ENCODE peak calls at places on chromosomes 13 and 19, in nine cellular contexts. Y, U, I, W, K, C, P, O and F are unnamed samples.

GRCh38 chr19:1956868-1957492 is 16.0 kb downstream of the CSNK1G2 start:
- DNase-seq in Y (no peak), U (no peak), I (no peak), W (no peak), K (no peak), C (no peak), P (no peak), O (no peak), F (peak)

GRCh38 chr13:72523049-72523448 is 204.4 kb downstream of the MZT1 start:
- DNase-seq in Y (no peak), U (no peak), I (no peak), W (no peak), K (no peak), C (no peak), P (no peak), O (no peak), F (no peak)

GRCh38 chr13:50712469-50712868 is 131.0 kb downstream of the DLEU7 start:
- DNase-seq in Y (no peak), U (no peak), I (no peak), W (no peak), K (no peak), C (no peak), P (no peak), O (no peak), F (no peak)

GRCh38 chr13:101026736-101027398 is 352.3 kb upstream of the TMTC4 start:
- DNase-seq in Y (no peak), U (no peak), I (no peak), W (no peak), K (no peak), C (no peak), P (no peak), O (no peak), F (no peak)

GRCh38 chr19:11848594-11849263 is at the start of gene ZNF439:
- DNase-seq in Y (no peak), U (peak), I (peak), W (peak), K (no peak), C (peak), P (peak), O (peak), F (peak)

GRCh38 chr19:35712529-35712909 is 5.3 kb upstream of the KMT2B start:
- DNase-seq in Y (no peak), U (no peak), I (no peak), W (no peak), K (no peak), C (no peak), P (no peak), O (no peak), F (no peak)

GRCh38 chr19:41734585-41734984 is 20.7 kb upstream of the CEACAM6 start:
- DNase-seq in Y (no peak), U (no peak), I (no peak), W (no peak), K (no peak), C (no peak), P (no peak), O (no peak), F (no peak)

GRCh38 chr19:13962738-13963602 is 10.7 kb downstream of the DCAF15 start:
- DNase-seq in Y (no peak), U (no peak), I (no peak), W (no peak), K (no peak), C (no peak), P (no peak), O (no peak), F (peak)

GRCh38 chr13:20843177-20843576 is 59.4 kb downstream of the XPO4 start:
- DNase-seq in Y (no peak), U (no peak), I (no peak), W (no peak), K (no peak), C (no peak), P (no peak), O (no peak), F (no peak)

GRCh38 chr19:16899566-16900075 is 10.8 kb downstream of the F2RL3 start:
- DNase-seq in Y (peak), U (peak), I (no peak), W (peak), K (peak), C (peak), P (peak), O (peak), F (peak)

GRCh38 chr19:40691421-40692211 is 1.2 kb upstream of the NUMBL start:
- DNase-seq in Y (peak), U (no peak), I (no peak), W (peak), K (no peak), C (no peak), P (no peak), O (peak), F (peak)

GRCh38 chr19:8615813-8616596 is 5.5 kb upstream of the ADAMTS10 start:
- DNase-seq in Y (peak), U (peak), I (no peak), W (peak), K (peak), C (no peak), P (peak), O (peak), F (peak)

GRCh38 chr13:112177889-112178288 is 110.9 kb downstream of the SOX1 start:
- DNase-seq in Y (no peak), U (no peak), I (no peak), W (no peak), K (no peak), C (no peak), P (no peak), O (no peak), F (no peak)

GRCh38 chr13:99481357-99481756 is 19.9 kb upstream of the TM9SF2 start:
- DNase-seq in Y (no peak), U (no peak), I (no peak), W (no peak), K (no peak), C (no peak), P (no peak), O (no peak), F (no peak)

GRCh38 chr19:40365613-40366401 is 17.3 kb downstream of the PLD3 start:
- DNase-seq in Y (peak), U (no peak), I (no peak), W (peak), K (no peak), C (no peak), P (no peak), O (peak), F (peak)

GRCh38 chr19:19059837-19060611 is 3.8 kb upstream of the SLC25A42 start:
- DNase-seq in Y (no peak), U (no peak), I (no peak), W (no peak), K (no peak), C (no peak), P (no peak), O (peak), F (no peak)

GRCh38 chr19:51354742-51355148 is 11.4 kb downstream of the ETFB start:
- DNase-seq in Y (no peak), U (peak), I (no peak), W (peak), K (no peak), C (no peak), P (no peak), O (no peak), F (peak)

GRCh38 chr19:6540918-6541689 is 10.3 kb downstream of the TNFSF9 start:
- DNase-seq in Y (no peak), U (no peak), I (no peak), W (no peak), K (no peak), C (no peak), P (no peak), O (no peak), F (no peak)

GRCh38 chr19:35346193-35347052 is 1.3 kb upstream of the FFAR1 start:
- DNase-seq in Y (no peak), U (peak), I (peak), W (no peak), K (no peak), C (no peak), P (peak), O (peak), F (no peak)

GRCh38 chr13:28248080-28248479 is 109.7 kb downstream of the PAN3 start:
- DNase-seq in Y (no peak), U (no peak), I (no peak), W (no peak), K (no peak), C (no peak), P (no peak), O (no peak), F (no peak)

GRCh38 chr19:6125571-6125989 is 9.9 kb upstream of the ACSBG2 start:
- DNase-seq in Y (peak), U (peak), I (peak), W (peak), K (peak), C (peak), P (peak), O (peak), F (peak)

GRCh38 chr13:85970727-85971126 is 171.5 kb upstream of the SLITRK6 start:
- DNase-seq in Y (no peak), U (no peak), I (no peak), W (no peak), K (no peak), C (no peak), P (no peak), O (no peak), F (no peak)

GRCh38 chr19:49469828-49470614 is 4.0 kb upstream of the FLT3LG start:
- DNase-seq in Y (peak), U (no peak), I (peak), W (no peak), K (no peak), C (no peak), P (peak), O (peak), F (peak)
- TF ChIP-seq REST in Y (no peak), U (no peak), I (no peak), W (no peak), K (no peak), C (no peak), P (no peak), O (no peak), F (no peak)

GRCh38 chr19:4559569-4559968 is at the start of gene SEMA6B:
- DNase-seq in Y (no peak), U (no peak), I (no peak), W (no peak), K (no peak), C (no peak), P (peak), O (no peak), F (no peak)

GRCh38 chr19:4555657-4556561 is 3.6 kb downstream of the SEMA6B start:
- DNase-seq in Y (peak), U (no peak), I (no peak), W (peak), K (peak), C (no peak), P (no peak), O (peak), F (peak)

GRCh38 chr19:4557186-4557970 is 2.1 kb downstream of the SEMA6B start:
- DNase-seq in Y (no peak), U (no peak), I (no peak), W (peak), K (no peak), C (no peak), P (peak), O (peak), F (peak)

GRCh38 chr19:4556574-4557185 is 2.8 kb downstream of the SEMA6B start:
- DNase-seq in Y (peak), U (no peak), I (no peak), W (peak), K (peak), C (no peak), P (peak), O (peak), F (peak)

DNA sequence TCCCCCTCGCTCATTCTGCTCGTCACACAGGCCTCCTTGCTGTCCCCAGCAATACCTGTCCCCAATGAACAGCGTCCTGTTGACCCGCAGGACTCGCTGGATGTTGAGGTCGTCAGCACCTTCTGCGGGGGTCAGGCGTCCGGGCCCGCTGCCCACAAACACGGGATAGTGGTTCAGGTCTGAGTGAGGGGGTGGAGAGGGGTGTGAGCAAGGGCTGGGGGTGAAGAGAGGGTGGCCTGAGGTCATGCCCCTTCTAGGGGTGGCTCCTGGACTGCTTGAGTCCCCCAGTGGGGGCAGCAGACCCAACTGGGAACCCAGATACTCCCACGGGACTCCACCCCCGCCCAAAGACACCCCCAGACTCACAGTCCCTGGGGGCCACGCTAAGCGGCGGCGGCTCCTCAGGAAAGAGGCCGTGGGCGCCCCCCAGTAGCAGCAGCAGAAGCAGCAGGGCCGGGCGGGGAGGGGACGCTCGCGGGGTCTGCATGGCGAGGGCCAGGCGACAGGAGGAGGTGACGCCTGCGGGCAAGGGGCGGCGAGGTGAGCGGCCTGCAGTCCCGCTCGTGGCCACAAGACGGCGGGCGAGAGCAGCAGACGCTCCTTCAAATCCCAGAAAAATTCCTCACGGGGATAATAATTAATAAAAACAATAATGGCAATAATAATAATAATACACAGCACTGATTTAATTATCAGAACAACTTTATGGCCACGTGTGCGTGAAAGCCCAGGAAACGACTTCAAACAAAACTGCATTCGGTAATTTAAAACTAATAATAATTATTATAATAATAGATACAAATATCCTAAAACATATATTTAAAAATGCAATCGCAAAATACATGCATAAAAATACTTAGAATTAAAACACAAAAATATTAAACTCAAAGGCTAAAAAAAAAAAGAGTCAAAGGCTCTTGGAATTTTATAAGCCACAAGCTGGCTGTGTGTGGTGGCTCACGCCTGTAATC is 1.2 kb downstream of the SEMA6B start:
- DNase-seq in Y (no peak), U (no peak), I (no peak), W (peak), K (no peak), C (no peak), P (no peak), O (no peak), F (peak)
- TF ChIP-seq REST in Y (no peak), U (no peak), I (no peak), W (no peak), K (no peak), C (no peak), P (no peak), O (no peak), F (no peak)

DNA sequence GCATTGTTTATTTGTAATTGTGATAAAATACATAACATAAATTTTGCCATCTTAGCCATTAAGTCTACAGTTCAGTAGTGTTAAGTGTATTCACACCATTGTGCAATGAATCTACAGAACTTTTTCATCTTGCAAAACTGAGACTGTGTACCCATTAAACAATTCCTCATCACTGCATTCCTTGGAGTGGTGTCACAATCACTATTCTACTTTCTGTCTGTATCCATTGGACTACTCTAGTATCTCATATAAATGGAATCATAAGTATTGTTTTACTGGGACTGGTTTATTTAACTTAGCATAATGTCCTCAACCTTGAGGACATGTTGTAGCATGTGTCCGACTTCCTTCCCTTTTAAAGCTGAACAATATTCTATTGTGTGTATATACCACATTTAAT is 36.8 kb downstream of the UFM1 start:
- DNase-seq in Y (no peak), U (no peak), I (no peak), W (no peak), K (no peak), C (no peak), P (no peak), O (no peak), F (no peak)
- TF ChIP-seq REST in Y (no peak), U (no peak), I (no peak), W (no peak), K (no peak), C (no peak), P (no peak), O (no peak), F (no peak)

GRCh38 chr19:38196948-38197656 is 26.9 kb downstream of the DPF1 start:
- DNase-seq in Y (no peak), U (no peak), I (no peak), W (no peak), K (no peak), C (no peak), P (no peak), O (no peak), F (no peak)

GRCh38 chr19:38193445-38193844 is 30.6 kb downstream of the DPF1 start:
- DNase-seq in Y (no peak), U (no peak), I (no peak), W (no peak), K (no peak), C (no peak), P (no peak), O (no peak), F (no peak)

GRCh38 chr19:38194061-38194701 is 29.8 kb downstream of the DPF1 start:
- DNase-seq in Y (peak), U (peak), I (no peak), W (no peak), K (no peak), C (no peak), P (no peak), O (no peak), F (no peak)

GRCh38 chr19:38196245-38196837 is 27.7 kb downstream of the DPF1 start:
- DNase-seq in Y (no peak), U (no peak), I (no peak), W (no peak), K (no peak), C (no peak), P (no peak), O (no peak), F (no peak)

DNA sequence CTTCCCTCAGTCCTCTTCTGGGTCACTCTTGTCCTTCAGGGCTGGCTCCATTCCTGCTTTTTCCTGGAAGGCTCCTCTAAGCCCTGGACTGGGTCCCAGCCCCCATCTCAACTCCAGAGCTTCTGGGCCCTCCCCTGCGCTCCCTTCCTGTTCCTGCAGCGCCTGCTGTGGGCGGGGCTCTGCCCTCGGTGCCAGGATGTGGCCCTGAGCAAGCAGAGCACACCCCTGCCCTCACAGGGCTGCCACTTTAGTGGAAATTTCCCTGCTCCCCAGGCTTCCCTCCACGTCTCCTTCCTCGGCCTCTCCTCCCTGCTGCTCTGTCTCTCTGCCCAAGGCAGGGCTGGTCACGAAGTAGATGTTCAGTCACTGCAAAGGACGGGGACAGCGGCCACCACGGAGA is 28.8 kb downstream of the DPF1 start:
- DNase-seq in Y (no peak), U (no peak), I (no peak), W (no peak), K (no peak), C (no peak), P (no peak), O (no peak), F (no peak)
- TF ChIP-seq REST in Y (no peak), U (no peak), I (no peak), W (no peak), K (no peak), C (no peak), P (no peak), O (no peak), F (no peak)

DNA sequence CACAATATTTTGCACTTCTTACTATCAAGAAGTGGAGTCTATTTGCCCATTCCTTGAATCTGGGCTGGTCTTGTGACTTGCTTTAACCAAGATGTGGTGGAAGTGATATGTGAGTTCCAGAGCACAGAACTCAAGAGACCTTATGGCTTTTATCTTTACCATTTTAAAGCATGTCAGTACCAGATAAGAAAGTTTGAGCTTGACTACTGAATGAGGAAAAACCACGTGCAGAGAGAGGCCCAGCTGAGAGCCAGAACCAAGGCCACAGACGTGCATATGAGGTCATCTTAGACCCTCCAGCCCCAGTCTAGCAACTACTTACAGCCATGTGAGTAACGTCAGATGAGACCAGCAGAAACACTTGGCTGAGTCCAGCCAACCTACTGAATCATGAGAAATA is 6.3 kb upstream of the CDK8 start:
- DNase-seq in Y (no peak), U (no peak), I (no peak), W (no peak), K (no peak), C (no peak), P (no peak), O (peak), F (no peak)
- TF ChIP-seq REST in Y (no peak), U (no peak), I (no peak), W (no peak), K (no peak), C (no peak), P (no peak), O (no peak), F (no peak)

GRCh38 chr13:76983676-76984075 is 8.2 kb upstream of the CLN5 start:
- DNase-seq in Y (no peak), U (no peak), I (no peak), W (no peak), K (no peak), C (no peak), P (no peak), O (no peak), F (no peak)

GRCh38 chr13:76982051-76982450 is 9.8 kb upstream of the CLN5 start:
- DNase-seq in Y (no peak), U (peak), I (no peak), W (no peak), K (no peak), C (no peak), P (no peak), O (no peak), F (no peak)

GRCh38 chr13:76976488-76976887 is 15.4 kb upstream of the CLN5 start:
- DNase-seq in Y (no peak), U (no peak), I (no peak), W (no peak), K (no peak), C (no peak), P (no peak), O (no peak), F (no peak)

GRCh38 chr13:76976929-76977328 is 15.0 kb upstream of the CLN5 start:
- DNase-seq in Y (no peak), U (no peak), I (no peak), W (peak), K (no peak), C (no peak), P (no peak), O (no peak), F (no peak)

GRCh38 chr13:76980075-76980718 is 11.7 kb upstream of the CLN5 start:
- DNase-seq in Y (peak), U (peak), I (no peak), W (peak), K (peak), C (no peak), P (peak), O (peak), F (peak)
- TF ChIP-seq REST in Y (no peak), U (no peak), I (no peak), W (no peak), K (no peak), C (no peak), P (no peak), O (no peak), F (no peak)